ENCODE peak calls at places on chromosomes 16 and 17, in ten cellular contexts. K, A, X, F, J, N, H, P, S and I are unnamed samples.

GRCh38 chr17:59840908-59841666 is 51.7 kb downstream of the TUBD1 start:
- DNase-seq in K (no peak), A (peak), X (no peak), F (no peak), J (no peak), N (no peak), H (no peak), P (no peak), S (no peak), I (no peak)

GRCh38 chr16:28165549-28166046 is 46.2 kb downstream of the XPO6 start:
- DNase-seq in K (no peak), A (no peak), X (no peak), F (no peak), J (no peak), N (no peak), H (no peak), P (no peak), S (no peak), I (no peak)

GRCh38 chr17:2406903-2407790 is 6.3 kb upstream of the MNT start:
- DNase-seq in K (no peak), A (no peak), X (no peak), F (no peak), J (no peak), N (peak), H (no peak), P (peak), S (no peak), I (peak)

GRCh38 chr17:5485270-5486205 is at the start of gene DERL2:
- DNase-seq in K (no peak), A (no peak), X (no peak), F (no peak), J (no peak), N (no peak), H (no peak), P (peak), S (no peak), I (peak)

GRCh38 chr17:44110823-44111633 is 12.4 kb downstream of the HDAC5 start:
- DNase-seq in K (peak), A (peak), X (peak), F (no peak), J (no peak), N (peak), H (peak), P (peak), S (peak), I (peak)

GRCh38 chr17:67585077-67585602 is 132.6 kb upstream of the NOL11 start:
- DNase-seq in K (peak), A (no peak), X (no peak), F (no peak), J (no peak), N (no peak), H (no peak), P (no peak), S (no peak), I (no peak)

GRCh38 chr16:67392301-67393059 is 818 bp downstream of the TPPP3 start:
- DNase-seq in K (no peak), A (peak), X (no peak), F (no peak), J (no peak), N (no peak), H (no peak), P (no peak), S (no peak), I (no peak)

GRCh38 chr17:17719199-17719940 is 38.1 kb downstream of the RAI1 start:
- DNase-seq in K (no peak), A (no peak), X (no peak), F (no peak), J (no peak), N (no peak), H (no peak), P (no peak), S (no peak), I (no peak)

GRCh38 chr17:17351901-17352781 is 49.0 kb downstream of the NT5M start:
- DNase-seq in K (no peak), A (peak), X (no peak), F (no peak), J (no peak), N (no peak), H (no peak), P (peak), S (no peak), I (peak)

GRCh38 chr17:48628641-48629410 is 2.7 kb upstream of the HOXB9 start:
- DNase-seq in K (no peak), A (no peak), X (no peak), F (no peak), J (no peak), N (no peak), H (no peak), P (no peak), S (no peak), I (no peak)

GRCh38 chr16:84763629-84764028 is 56.2 kb upstream of the CRISPLD2 start:
- DNase-seq in K (no peak), A (no peak), X (no peak), F (no peak), J (no peak), N (no peak), H (no peak), P (no peak), S (no peak), I (no peak)

GRCh38 chr17:41773190-41773588 is 13.3 kb downstream of the JUP start:
- DNase-seq in K (no peak), A (no peak), X (no peak), F (no peak), J (no peak), N (no peak), H (peak), P (peak), S (no peak), I (peak)

GRCh38 chr17:74825952-74826713 is 33.6 kb downstream of the GRIN2C start:
- DNase-seq in K (no peak), A (no peak), X (no peak), F (no peak), J (no peak), N (no peak), H (no peak), P (peak), S (no peak), I (no peak)

GRCh38 chr16:57045694-57046381 is 46.5 kb upstream of the CPNE2 start:
- DNase-seq in K (peak), A (no peak), X (peak), F (no peak), J (no peak), N (no peak), H (peak), P (no peak), S (no peak), I (no peak)

GRCh38 chr16:76940251-76940650 is 250.7 kb upstream of the MON1B start:
- DNase-seq in K (no peak), A (no peak), X (no peak), F (no peak), J (no peak), N (no peak), H (no peak), P (no peak), S (no peak), I (no peak)

GRCh38 chr16:57041182-57042156 is 50.9 kb upstream of the CPNE2 start:
- DNase-seq in K (no peak), A (peak), X (peak), F (peak), J (peak), N (no peak), H (no peak), P (no peak), S (peak), I (no peak)

GRCh38 chr17:8015236-8015956 is 13.0 kb downstream of the GUCY2D start:
- DNase-seq in K (no peak), A (no peak), X (no peak), F (no peak), J (no peak), N (no peak), H (no peak), P (no peak), S (no peak), I (no peak)

GRCh38 chr17:50557265-50558029 is 3.1 kb upstream of the CACNA1G start:
- DNase-seq in K (no peak), A (no peak), X (no peak), F (no peak), J (no peak), N (no peak), H (no peak), P (no peak), S (no peak), I (no peak)

GRCh38 chr16:68825427-68825826 is 17.9 kb upstream of the TANGO6 start:
- DNase-seq in K (no peak), A (no peak), X (no peak), F (no peak), J (no peak), N (no peak), H (no peak), P (no peak), S (no peak), I (no peak)

GRCh38 chr16:28136751-28137434 is 73.4 kb upstream of the GSG1L start:
- DNase-seq in K (no peak), A (peak), X (peak), F (peak), J (peak), N (no peak), H (no peak), P (no peak), S (no peak), I (no peak)

GRCh38 chr17:2297023-2297422 is 6.6 kb downstream of the SMG6 start:
- DNase-seq in K (no peak), A (no peak), X (no peak), F (no peak), J (no peak), N (no peak), H (no peak), P (no peak), S (no peak), I (no peak)

GRCh38 chr17:42041619-42042018 is 8.8 kb downstream of the C17orf113 start:
- DNase-seq in K (no peak), A (no peak), X (no peak), F (no peak), J (no peak), N (no peak), H (no peak), P (no peak), S (no peak), I (no peak)

GRCh38 chr17:7418472-7419152 is 1.5 kb upstream of the SPEM1 start:
- DNase-seq in K (no peak), A (no peak), X (no peak), F (no peak), J (no peak), N (no peak), H (no peak), P (no peak), S (no peak), I (no peak)

GRCh38 chr16:87853411-87854052 is 15.8 kb downstream of the SLC7A5 start:
- DNase-seq in K (peak), A (peak), X (peak), F (peak), J (peak), N (peak), H (no peak), P (peak), S (peak), I (peak)

GRCh38 chr17:16430650-16431049 is 15.3 kb downstream of the TRPV2 start:
- DNase-seq in K (no peak), A (no peak), X (no peak), F (no peak), J (no peak), N (no peak), H (no peak), P (no peak), S (no peak), I (no peak)

GRCh38 chr17:36742267-36743000 is 141.1 kb downstream of the MRM1 start:
- DNase-seq in K (no peak), A (no peak), X (no peak), F (no peak), J (no peak), N (no peak), H (no peak), P (no peak), S (no peak), I (no peak)

GRCh38 chr16:84947022-84947421 is 64.3 kb downstream of the ZDHHC7 start:
- DNase-seq in K (no peak), A (no peak), X (no peak), F (no peak), J (no peak), N (peak), H (no peak), P (peak), S (peak), I (no peak)

GRCh38 chr16:46747777-46748651 is at the start of gene MYLK3:
- DNase-seq in K (no peak), A (no peak), X (no peak), F (no peak), J (no peak), N (no peak), H (no peak), P (no peak), S (no peak), I (no peak)

GRCh38 chr16:27529962-27530361 is 19.8 kb downstream of the GTF3C1 start:
- DNase-seq in K (no peak), A (no peak), X (no peak), F (no peak), J (no peak), N (no peak), H (peak), P (peak), S (no peak), I (no peak)

GRCh38 chr17:45021607-45022287 is 29.7 kb downstream of the DCAKD start:
- DNase-seq in K (peak), A (peak), X (peak), F (peak), J (peak), N (peak), H (no peak), P (peak), S (peak), I (peak)

GRCh38 chr16:72094266-72094610 is 591 bp downstream of the DHX38 start:
- DNase-seq in K (peak), A (peak), X (no peak), F (no peak), J (peak), N (no peak), H (no peak), P (no peak), S (no peak), I (no peak)

GRCh38 chr16:17271687-17272086 is 199.1 kb downstream of the XYLT1 start:
- DNase-seq in K (no peak), A (no peak), X (no peak), F (no peak), J (no peak), N (peak), H (no peak), P (no peak), S (no peak), I (no peak)

GRCh38 chr16:55622930-55623561 is 32.7 kb upstream of the SLC6A2 start:
- DNase-seq in K (no peak), A (no peak), X (no peak), F (no peak), J (no peak), N (no peak), H (no peak), P (peak), S (no peak), I (peak)

GRCh38 chr17:50636804-50637195 is 2.1 kb downstream of the ABCC3 start:
- DNase-seq in K (no peak), A (no peak), X (no peak), F (no peak), J (no peak), N (no peak), H (no peak), P (no peak), S (no peak), I (no peak)